ENCODE peak calls at places on chromosome 1, in five cellular contexts. B, G, H, F and D are unnamed samples.

GRCh38 chr1:151371340-151371739 is 1.2 kb downstream of the SELENBP1 start:
- DNase-seq in G (peak), F (peak), H (peak), B (peak), D (peak)

GRCh38 chr1:65177457-65177856 is 29.5 kb downstream of the AK4 start:
- DNase-seq in B (no peak), H (no peak), F (no peak), G (no peak), D (no peak)

GRCh38 chr1:89781494-89782126 is 39.2 kb upstream of the LRRC8D start:
- DNase-seq in G (no peak), B (no peak), F (no peak), H (no peak), D (no peak)

GRCh38 chr1:153539395-153540093 is 1.2 kb downstream of the S100A5 start:
- DNase-seq in G (no peak), F (no peak), H (no peak), B (no peak), D (peak)

GRCh38 chr1:39672551-39672947 is 642 bp upstream of the NT5C1A start:
- DNase-seq in F (no peak), B (no peak), G (no peak), H (no peak), D (no peak)

GRCh38 chr1:29629814-29630516 is 393.6 kb downstream of the PTPRU start:
- DNase-seq in B (no peak), G (no peak), F (no peak), H (peak), D (peak)

GRCh38 chr1:224502459-224503160 is 68.0 kb upstream of the WDR26 start:
- DNase-seq in H (peak), F (peak), B (peak), G (no peak), D (no peak)

GRCh38 chr1:41122148-41122547 is 100.6 kb upstream of the SLFNL1 start:
- DNase-seq in G (no peak), H (no peak), F (no peak), B (no peak), D (no peak)

GRCh38 chr1:90850181-90850924 is 133.3 kb upstream of the BARHL2 start:
- DNase-seq in F (peak), B (no peak), H (no peak), G (no peak), D (peak)

GRCh38 chr1:110185181-110185580 is 24.9 kb upstream of the KCNC4 start:
- DNase-seq in F (no peak), B (no peak), H (no peak), G (no peak), D (no peak)

GRCh38 chr1:173420330-173420806 is 56.8 kb upstream of the PRDX6 start:
- DNase-seq in H (peak), F (peak), B (no peak), G (peak), D (no peak)

GRCh38 chr1:234631721-234632125 is 21.7 kb upstream of the IRF2BP2 start:
- DNase-seq in F (no peak), H (no peak), B (no peak), G (no peak), D (no peak)

GRCh38 chr1:13628711-13629110 is 45.1 kb downstream of the PDPN start:
- DNase-seq in B (no peak), G (no peak), H (no peak), F (no peak), D (no peak)

GRCh38 chr1:11606775-11607174 is 47.5 kb downstream of the FBXO2 start:
- DNase-seq in F (no peak), B (no peak), G (no peak), H (no peak), D (no peak)

GRCh38 chr1:40861227-40862003 is 748 bp downstream of the CITED4 start:
- DNase-seq in G (no peak), H (peak), B (peak), F (peak), D (no peak)

GRCh38 chr1:119139857-119140176 is 636 bp downstream of the WARS2 start:
- DNase-seq in G (no peak), B (peak), F (no peak), H (no peak), D (peak)

GRCh38 chr1:204503122-204503912 is 8.7 kb upstream of the PIK3C2B start:
- DNase-seq in G (no peak), H (no peak), F (no peak), B (no peak), D (no peak)

GRCh38 chr1:223794040-223794880 is 51.5 kb downstream of the TP53BP2 start:
- DNase-seq in B (no peak), H (no peak), F (no peak), G (no peak), D (no peak)

GRCh38 chr1:232111616-232112015 is 485.0 kb downstream of the DISC1 start:
- DNase-seq in F (no peak), H (no peak), G (no peak), B (no peak), D (no peak)

GRCh38 chr1:176765608-176766007 is 302.6 kb downstream of the PAPPA2 start:
- DNase-seq in F (no peak), H (no peak), G (no peak), B (no peak), D (no peak)

GRCh38 chr1:47564570-47564969 is 126.7 kb downstream of the FOXD2 start:
- DNase-seq in B (no peak), H (no peak), F (no peak), G (no peak), D (no peak)
- H3K4me3 ChIP-seq in B (no peak), H (no peak), F (no peak), G (no peak), D (no peak)

GRCh38 chr1:206937437-206937836 is 8.8 kb downstream of the PIGR start:
- DNase-seq in F (no peak), G (no peak), B (no peak), H (no peak), D (no peak)

GRCh38 chr1:206941766-206942418 is 4.4 kb downstream of the PIGR start:
- DNase-seq in H (peak), G (no peak), B (no peak), F (peak), D (no peak)

GRCh38 chr1:206939131-206939530 is 7.1 kb downstream of the PIGR start:
- DNase-seq in G (no peak), F (no peak), H (no peak), B (no peak), D (no peak)

GRCh38 chr1:206940588-206940936 is 5.7 kb downstream of the PIGR start:
- DNase-seq in G (no peak), F (no peak), B (no peak), H (no peak), D (no peak)

DNA sequence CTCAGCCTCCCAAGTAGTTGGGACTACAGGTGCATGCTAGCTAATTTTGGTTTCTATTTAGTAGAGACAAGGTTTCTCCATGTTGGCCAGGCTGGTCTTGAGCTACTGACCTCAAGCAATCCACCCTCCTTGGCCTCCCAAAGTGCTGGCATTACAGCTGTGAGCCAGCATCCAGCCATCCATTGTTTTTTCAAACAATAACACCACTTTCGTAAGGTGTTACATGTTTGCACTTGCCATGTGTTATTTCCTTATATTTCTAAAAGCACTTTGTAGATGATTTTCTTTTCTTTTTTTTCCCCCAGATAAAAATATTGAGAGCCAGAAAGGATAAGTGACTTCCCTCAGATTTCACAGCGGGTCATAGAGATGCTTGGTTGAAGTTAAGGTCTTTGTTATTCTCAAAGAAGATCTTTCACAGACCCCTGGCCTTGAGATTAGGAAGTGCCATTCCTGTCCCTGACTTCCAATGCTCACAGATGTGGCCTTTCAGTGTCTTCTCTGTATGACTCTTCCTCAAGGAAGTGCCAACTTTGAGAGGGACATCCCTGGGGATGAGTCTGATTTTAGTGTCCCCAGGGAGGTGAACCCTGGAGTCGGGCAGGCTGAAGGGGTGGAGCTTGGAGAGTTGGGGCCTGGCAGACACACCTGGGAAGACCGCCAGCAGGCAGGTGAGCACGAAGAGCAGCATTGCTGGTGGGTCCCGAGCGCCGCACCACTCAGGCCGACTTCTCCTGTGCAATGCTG is 6.3 kb downstream of the PIGR start:
- DNase-seq in G (no peak), F (no peak), H (peak), B (no peak), D (no peak)
- TF ChIP-seq POLR2A in G (no peak), F (no peak), H (no peak), B (no peak), D (no peak)

GRCh38 chr1:121517586-121518230 is 332.9 kb downstream of the SRGAP2C start:
- DNase-seq in H (no peak), F (no peak), G (no peak), B (no peak), D (no peak)
- H3K4me3 ChIP-seq in H (no peak), F (no peak), G (no peak), B (no peak), D (no peak)

DNA sequence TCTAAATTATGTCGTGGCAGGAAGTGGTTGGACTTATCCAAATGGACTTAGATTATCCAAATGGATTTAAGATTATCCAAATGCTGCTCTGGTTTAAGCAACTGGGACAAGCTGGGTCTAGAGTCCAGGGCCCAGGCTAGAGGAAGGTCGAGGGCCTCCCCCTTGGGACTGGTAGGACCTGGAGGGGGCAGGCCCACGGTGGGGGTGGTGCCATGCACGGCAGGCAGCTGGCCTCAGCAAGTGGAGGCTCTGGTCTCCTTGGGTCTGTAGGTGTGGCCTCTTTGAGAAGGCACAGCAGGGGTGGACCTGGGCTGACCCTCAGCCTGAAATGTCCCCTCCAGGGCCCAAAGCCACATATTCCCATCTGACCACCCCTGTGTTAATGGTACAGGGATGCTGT is 29.8 kb downstream of the PADI6 start:
- DNase-seq in G (no peak), H (no peak), B (no peak), F (no peak), D (no peak)
- TF ChIP-seq POLR2A in G (no peak), H (no peak), B (no peak), F (no peak), D (no peak)

GRCh38 chr1:181061487-181061886 is 27.0 kb upstream of the IER5 start:
- DNase-seq in F (no peak), G (no peak), H (no peak), B (no peak), D (no peak)

GRCh38 chr1:181064030-181064594 is 24.4 kb upstream of the IER5 start:
- DNase-seq in H (no peak), B (no peak), F (no peak), G (no peak), D (no peak)

GRCh38 chr1:181064702-181065101 is 23.8 kb upstream of the IER5 start:
- DNase-seq in G (no peak), F (no peak), H (no peak), B (no peak), D (no peak)

GRCh38 chr1:181061891-181062777 is 26.4 kb upstream of the IER5 start:
- DNase-seq in G (no peak), F (no peak), H (no peak), B (no peak), D (peak)

DNA sequence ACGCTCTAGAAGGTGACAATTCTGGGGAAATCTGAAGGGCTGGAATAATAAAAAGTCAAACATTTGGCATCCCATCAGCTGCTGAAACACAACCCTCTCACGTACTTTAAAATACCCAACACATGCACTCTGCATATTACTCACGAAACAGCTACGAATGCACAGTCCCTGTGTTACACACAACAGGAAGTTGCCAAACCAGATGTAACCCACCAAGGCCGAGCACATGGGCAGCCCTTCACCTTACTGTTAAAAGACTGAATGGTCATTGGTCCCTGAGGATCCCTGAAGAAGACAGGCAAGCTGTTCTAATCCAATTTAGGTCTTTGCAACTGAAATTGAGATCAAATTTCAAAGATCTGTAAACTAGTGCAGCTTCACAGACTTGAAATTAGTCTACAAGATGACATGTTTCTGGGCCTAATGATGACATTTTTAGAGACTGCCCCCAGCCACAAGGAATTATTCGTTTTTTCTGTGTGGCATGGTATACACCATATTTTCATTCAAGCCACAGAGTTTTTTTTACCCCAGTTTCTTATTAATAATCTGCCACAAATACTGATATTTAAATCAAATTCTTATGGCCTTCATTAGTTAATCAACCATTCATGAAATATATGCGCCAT is 25.6 kb upstream of the IER5 start:
- DNase-seq in B (no peak), G (no peak), F (no peak), H (no peak), D (no peak)
- H3K4me3 ChIP-seq in B (no peak), G (no peak), F (no peak), H (no peak), D (no peak)